ENCODE peak calls at places on chromosomes 2 and 18, in seven cellular contexts. E, D, W, I, V, U and Z are unnamed samples.

GRCh38 chr18:13173573-13173972 is 45.0 kb upstream of the LDLRAD4 start:
- DNase-seq in E (no peak), D (no peak), W (no peak), I (no peak), V (no peak), U (no peak), Z (no peak)

GRCh38 chr2:202716953-202717597 is 82.3 kb downstream of the FAM117B start:
- DNase-seq in E (no peak), D (no peak), W (no peak), I (no peak), V (no peak), U (no peak), Z (no peak)

GRCh38 chr2:184304006-184304405 is 294.3 kb upstream of the ZNF804A start:
- DNase-seq in E (no peak), D (no peak), W (no peak), I (no peak), V (no peak), U (no peak), Z (no peak)

GRCh38 chr2:128601298-128602037 is 282.8 kb upstream of the HS6ST1 start:
- DNase-seq in E (no peak), D (no peak), W (no peak), I (no peak), V (no peak), U (no peak), Z (no peak)

GRCh38 chr18:68840554-68841263 is 42.8 kb downstream of the CCDC102B start:
- DNase-seq in E (no peak), D (no peak), W (peak; percentile 5), I (peak; percentile 20), V (no peak), U (peak; percentile 91), Z (peak; percentile 87)

GRCh38 chr2:161052214-161052613 is 108.0 kb upstream of the TANK start:
- DNase-seq in E (no peak), D (no peak), W (no peak), I (no peak), V (no peak), U (no peak), Z (no peak)

GRCh38 chr2:216149741-216150140 is 40.6 kb downstream of the XRCC5 start:
- DNase-seq in E (no peak), D (no peak), W (no peak), I (no peak), V (no peak), U (peak; percentile 13), Z (no peak)

GRCh38 chr2:104068665-104069064 is 785.2 kb upstream of the POU3F3 start:
- DNase-seq in E (no peak), D (no peak), W (no peak), I (no peak), V (no peak), U (no peak), Z (no peak)

GRCh38 chr2:102975996-102976636 is 214.3 kb downstream of the TMEM182 start:
- DNase-seq in E (peak; percentile 29), D (no peak), W (peak; percentile 83), I (no peak), V (peak; percentile 6), U (no peak), Z (no peak)

GRCh38 chr2:47070920-47071824 is 83.9 kb downstream of the STPG4 start:
- DNase-seq in E (no peak), D (peak; percentile 21), W (no peak), I (peak; percentile 72), V (no peak), U (peak; percentile 94), Z (peak; percentile 85)

GRCh38 chr2:106332054-106332453 is 136.2 kb downstream of the RGPD3 start:
- DNase-seq in E (peak; percentile 27), D (no peak), W (no peak), I (no peak), V (no peak), U (no peak), Z (no peak)

GRCh38 chr2:236657801-236658200 is 88.2 kb downstream of the ACKR3 start:
- DNase-seq in E (no peak), D (no peak), W (no peak), I (no peak), V (no peak), U (peak; percentile 49), Z (no peak)